ENCODE peak calls at places on chromosome 5, in nine cellular contexts. N, F, U, H, M, E, I, G and K are unnamed samples.

GRCh38 chr5:119742311-119742710 is 113.0 kb downstream of the FAM170A start:
- DNase-seq in H (no peak), N (no peak), U (no peak), E (no peak), F (no peak), M (no peak), G (no peak), I (no peak), K (no peak)

GRCh38 chr5:164000241-164000640 is 494.8 kb downstream of the MAT2B start:
- DNase-seq in F (no peak), I (no peak), U (no peak), E (no peak), M (no peak), N (no peak), G (no peak), H (no peak), K (no peak)

GRCh38 chr5:175347931-175348330 is 96.1 kb downstream of the DRD1 start:
- DNase-seq in N (no peak), U (no peak), G (no peak), F (no peak), H (no peak), E (no peak), I (no peak), M (no peak), K (no peak)

GRCh38 chr5:117701067-117701466 is 1126.4 kb upstream of the SEMA6A start:
- DNase-seq in I (no peak), N (no peak), G (no peak), U (peak; percentile 12), H (peak; percentile 40), F (no peak), E (no peak), M (no peak), K (no peak)

GRCh38 chr5:173441053-173441628 is 112.9 kb upstream of the STC2 start:
- DNase-seq in G (no peak), F (no peak), U (no peak), I (no peak), M (no peak), E (no peak), N (no peak), H (no peak), K (no peak)

GRCh38 chr5:168513861-168514428 is 15.2 kb upstream of the FBLL1 start:
- DNase-seq in I (no peak), E (no peak), H (no peak), G (no peak), U (no peak), M (no peak), N (no peak), F (no peak), K (no peak)

GRCh38 chr5:65923339-65923738 is 3.0 kb upstream of the ERBIN start:
- DNase-seq in E (no peak), I (no peak), G (no peak), M (no peak), F (no peak), H (no peak), U (no peak), N (no peak), K (no peak)

GRCh38 chr5:175842947-175843793 is 28.2 kb upstream of the CPLX2 start:
- DNase-seq in F (no peak), I (peak; percentile 75), N (no peak), E (no peak), U (peak; percentile 75), H (peak; percentile 50), M (peak; percentile 56), G (no peak), K (peak; percentile 90)

GRCh38 chr5:158967566-158967965 is 132.2 kb downstream of the EBF1 start:
- DNase-seq in H (peak; percentile 53), N (no peak), I (no peak), G (no peak), E (no peak), M (no peak), F (no peak), U (no peak), K (peak; percentile 70)

GRCh38 chr5:85484982-85485574 is 1100.4 kb upstream of the EDIL3 start:
- DNase-seq in M (no peak), H (no peak), U (no peak), F (no peak), E (no peak), G (no peak), N (no peak), I (no peak), K (no peak)

GRCh38 chr5:175557778-175558177 is 79.4 kb downstream of the SFXN1 start:
- DNase-seq in G (no peak), F (no peak), I (peak; percentile 65), H (no peak), E (no peak), M (peak; percentile 65), U (no peak), N (no peak), K (no peak)

GRCh38 chr5:72138943-72139467 is 31.7 kb downstream of the MAP1B start:
- DNase-seq in F (no peak), M (no peak), H (peak; percentile 87), N (no peak), I (no peak), U (peak; percentile 92), G (no peak), E (no peak), K (peak; percentile 48)

GRCh38 chr5:132639706-132640130 is 18.3 kb upstream of the IL13 start:
- DNase-seq in E (no peak), H (no peak), U (no peak), F (no peak), N (no peak), G (no peak), M (no peak), I (no peak), K (no peak)

DNA sequence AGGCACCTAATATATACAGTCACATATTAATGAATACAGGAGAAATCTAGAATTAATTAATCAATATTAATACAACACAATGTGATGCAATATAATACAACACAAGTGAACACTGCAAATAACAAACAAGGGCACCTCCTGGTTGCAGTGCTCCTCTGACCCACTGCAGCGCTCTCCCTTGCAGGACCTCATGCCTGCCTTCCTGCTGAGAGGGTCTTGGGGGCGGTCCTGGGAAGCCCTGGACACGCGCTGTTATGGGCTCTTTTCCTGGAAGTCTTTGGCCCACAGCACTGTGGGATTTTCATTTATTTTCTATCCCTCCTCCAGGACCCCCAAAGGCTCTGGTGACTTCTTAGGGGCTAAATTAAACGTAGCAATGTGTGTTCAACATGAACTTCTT is 485.8 kb downstream of the IRX1 start:
- DNase-seq in F (no peak), U (no peak), E (no peak), N (no peak), H (no peak), M (peak; percentile 40), I (no peak), G (no peak), K (no peak)
- TF ChIP-seq CTCF in F (no peak), U (no peak), E (no peak), N (no peak), H (no peak), M (peak; percentile 39), I (peak; percentile 49), G (no peak), K (no peak)

DNA sequence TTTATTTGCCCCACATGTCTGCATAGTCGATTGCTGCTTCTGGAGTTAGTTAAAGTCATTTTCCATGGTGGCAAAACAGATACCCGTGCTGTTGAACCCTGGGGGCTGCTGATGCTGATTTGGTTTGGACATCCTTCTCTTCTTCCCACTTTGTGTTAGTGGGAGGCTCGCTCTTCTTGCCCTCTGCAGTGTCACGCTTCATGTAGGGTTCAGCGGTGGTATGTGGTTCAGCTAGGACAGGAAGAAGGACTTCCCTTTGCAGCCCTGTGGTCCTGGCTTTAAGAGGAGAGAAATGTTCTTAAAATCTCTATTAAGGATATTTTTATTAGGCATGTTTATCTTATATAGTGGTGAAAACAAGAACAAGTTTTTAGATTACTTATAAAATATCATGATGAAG is 36.2 kb downstream of the SLC36A1 start:
- DNase-seq in F (no peak), H (no peak), I (no peak), E (no peak), N (no peak), G (no peak), M (no peak), U (no peak), K (no peak)
- H3K27ac ChIP-seq in F (no peak overlapping the region), H (no peak overlapping the region), I (no peak overlapping the region), E (no peak overlapping the region), N (no peak overlapping the region), G (no peak overlapping the region), M (no peak overlapping the region), U (no peak overlapping the region), K (no peak overlapping the region)

DNA sequence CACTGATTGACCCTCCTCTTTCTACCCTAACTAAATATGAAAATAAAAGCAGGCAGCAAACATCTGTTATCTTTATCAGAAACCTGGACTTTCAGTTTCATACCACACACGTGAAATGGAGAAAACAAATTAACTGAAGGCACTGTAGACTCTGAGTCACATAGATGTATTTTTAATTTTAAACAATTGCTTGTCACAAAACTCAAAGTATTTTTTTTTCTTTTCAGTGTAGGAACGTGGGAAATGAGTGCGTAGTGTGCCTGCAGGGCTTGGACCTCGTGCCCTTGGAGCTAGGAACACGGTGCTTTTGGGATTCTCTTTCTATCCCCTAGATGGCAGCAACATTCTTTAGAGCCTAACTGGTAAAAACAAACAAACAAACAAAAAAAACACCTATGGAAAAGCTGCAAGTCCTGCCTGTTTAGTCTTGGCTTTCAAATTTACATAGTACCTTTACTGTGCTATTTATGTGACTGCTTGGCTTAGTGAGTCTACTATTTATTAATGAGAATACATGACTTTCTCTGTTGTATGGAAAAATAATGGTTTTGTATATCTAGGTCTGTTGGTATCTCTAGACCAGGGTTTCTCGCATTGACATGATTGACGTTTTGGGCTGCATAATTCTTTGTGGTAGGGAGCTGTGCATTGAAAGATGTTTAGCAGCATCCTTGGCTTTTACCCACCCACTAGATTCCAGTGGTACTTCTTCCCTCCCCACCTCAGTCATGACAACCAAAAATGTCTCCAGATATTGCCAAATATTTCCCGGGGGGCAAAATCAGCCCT is 16.8 kb upstream of the ACTBL2 start:
- DNase-seq in M (peak; percentile 35), U (peak; percentile 77), F (peak; percentile 31), G (no peak), I (peak; percentile 66), H (peak; percentile 86), N (no peak), E (no peak), K (peak; percentile 65)
- TF ChIP-seq CTCF in M (peak; percentile 83), U (peak; percentile 65), F (peak; percentile 83), G (peak; percentile 68), I (peak; percentile 88), H (peak; percentile 77), N (no peak), E (peak; percentile 44), K (peak; percentile 93)

GRCh38 chr5:55934720-55935119 is 60.0 kb downstream of the IL6ST start:
- DNase-seq in N (no peak), I (no peak), H (no peak), E (no peak), M (no peak), U (no peak), G (no peak), F (no peak), K (no peak)

GRCh38 chr5:55934117-55934613 is 60.6 kb downstream of the IL6ST start:
- DNase-seq in G (no peak), M (no peak), I (no peak), F (no peak), H (peak; percentile 38), U (peak; percentile 20), N (no peak), E (no peak), K (no peak)

GRCh38 chr5:55935371-55935770 is 59.4 kb downstream of the IL6ST start:
- DNase-seq in F (no peak), N (no peak), E (no peak), U (no peak), G (no peak), I (no peak), H (no peak), M (no peak), K (no peak)

GRCh38 chr5:55933377-55934116 is 61.2 kb downstream of the IL6ST start:
- DNase-seq in F (no peak), E (no peak), U (no peak), M (no peak), I (no peak), N (no peak), H (no peak), G (no peak), K (no peak)

GRCh38 chr5:55932700-55933099 is 62.1 kb downstream of the IL6ST start:
- DNase-seq in E (no peak), H (no peak), G (no peak), N (no peak), I (no peak), F (no peak), M (no peak), U (no peak), K (no peak)
- H3K27ac ChIP-seq in E (no peak overlapping the region), H (no peak overlapping the region), G (no peak overlapping the region), N (no peak overlapping the region), I (no peak overlapping the region), F (no peak overlapping the region), M (no peak overlapping the region), U (no peak overlapping the region), K (no peak overlapping the region)